ENCODE peak calls at places on chromosome 20, in six cellular contexts. One of them, this sample, is unnamed. For H3K27me3, the result is how much of the 10 kb centered on the place peaks cover.

GRCh38 chr20:2140561-2140960 is 38.9 kb downstream of the STK35 start:
- DNase-seq in pancreas: peak
- DNase-seq in heart right ventricle: peak
- DNase-seq in dorsolateral prefrontal cortex: no peak
- DNase-seq in uterus: peak
- DNase-seq in fibroblast of lung: peak
- DNase-seq in this sample: peak

GRCh38 chr20:39849664-39850063 is 839.4 kb downstream of the MAFB start:
- DNase-seq in pancreas: peak
- DNase-seq in heart right ventricle: peak
- DNase-seq in dorsolateral prefrontal cortex: peak
- DNase-seq in uterus: peak
- DNase-seq in fibroblast of lung: peak
- DNase-seq in this sample: peak

GRCh38 chr20:25867776-25868649 is 171.4 kb upstream of the ZNF337 start:
- DNase-seq in pancreas: peak
- DNase-seq in heart right ventricle: peak
- DNase-seq in dorsolateral prefrontal cortex: peak
- DNase-seq in uterus: peak
- DNase-seq in fibroblast of lung: peak
- DNase-seq in this sample: peak

GRCh38 chr20:14069796-14070195 is 74.5 kb downstream of the MACROD2 start:
- DNase-seq in pancreas: no peak
- DNase-seq in heart right ventricle: no peak
- DNase-seq in dorsolateral prefrontal cortex: no peak
- DNase-seq in uterus: no peak
- DNase-seq in fibroblast of lung: peak
- DNase-seq in this sample: peak

GRCh38 chr20:52219441-52219840 is 27.9 kb upstream of the ZFP64 start:
- DNase-seq in pancreas: no peak
- DNase-seq in heart right ventricle: no peak
- DNase-seq in dorsolateral prefrontal cortex: no peak
- DNase-seq in uterus: no peak
- DNase-seq in fibroblast of lung: no peak
- DNase-seq in this sample: no peak

GRCh38 chr20:32961956-32962517 is 42.2 kb downstream of the SUN5 start:
- DNase-seq in pancreas: no peak
- DNase-seq in heart right ventricle: no peak
- DNase-seq in dorsolateral prefrontal cortex: no peak
- DNase-seq in uterus: no peak
- DNase-seq in fibroblast of lung: no peak
- DNase-seq in this sample: no peak

GRCh38 chr20:58233881-58234528 is 5.6 kb upstream of the ANKRD60 start:
- DNase-seq in pancreas: no peak
- DNase-seq in heart right ventricle: peak
- DNase-seq in dorsolateral prefrontal cortex: no peak
- DNase-seq in uterus: no peak
- DNase-seq in fibroblast of lung: no peak
- DNase-seq in this sample: peak

GRCh38 chr20:18388860-18389259 is 78.0 kb downstream of the DZANK1 start:
- DNase-seq in pancreas: no peak
- DNase-seq in heart right ventricle: no peak
- DNase-seq in dorsolateral prefrontal cortex: no peak
- DNase-seq in uterus: no peak
- DNase-seq in fibroblast of lung: peak
- DNase-seq in this sample: peak

GRCh38 chr20:25254571-25254970 is 6.7 kb downstream of the PYGB start:
- DNase-seq in pancreas: no peak
- DNase-seq in heart right ventricle: no peak
- DNase-seq in dorsolateral prefrontal cortex: no peak
- DNase-seq in uterus: no peak
- DNase-seq in fibroblast of lung: no peak
- DNase-seq in this sample: no peak

GRCh38 chr20:40314278-40314677 is 374.8 kb downstream of the MAFB start:
- DNase-seq in pancreas: no peak
- DNase-seq in heart right ventricle: no peak
- DNase-seq in dorsolateral prefrontal cortex: no peak
- DNase-seq in uterus: no peak
- DNase-seq in fibroblast of lung: no peak
- DNase-seq in this sample: no peak

GRCh38 chr20:7790189-7790588 is 150.1 kb downstream of the HAO1 start:
- DNase-seq in pancreas: no peak
- DNase-seq in heart right ventricle: no peak
- DNase-seq in dorsolateral prefrontal cortex: no peak
- DNase-seq in uterus: no peak
- DNase-seq in fibroblast of lung: peak
- DNase-seq in this sample: peak

GRCh38 chr20:39773380-39774000 is 811.3 kb downstream of the DHX35 start:
- DNase-seq in pancreas: no peak
- DNase-seq in heart right ventricle: no peak
- DNase-seq in dorsolateral prefrontal cortex: no peak
- DNase-seq in uterus: no peak
- DNase-seq in fibroblast of lung: peak
- DNase-seq in this sample: peak

GRCh38 chr20:10654630-10655029 is 19.2 kb downstream of the JAG1 start:
- DNase-seq in pancreas: peak
- DNase-seq in heart right ventricle: no peak
- DNase-seq in dorsolateral prefrontal cortex: no peak
- DNase-seq in uterus: no peak
- DNase-seq in fibroblast of lung: no peak
- DNase-seq in this sample: no peak

GRCh38 chr20:39446397-39446796 is 484.3 kb downstream of the DHX35 start:
- DNase-seq in pancreas: no peak
- DNase-seq in heart right ventricle: no peak
- DNase-seq in dorsolateral prefrontal cortex: no peak
- DNase-seq in uterus: no peak
- DNase-seq in fibroblast of lung: no peak
- DNase-seq in this sample: no peak

GRCh38 chr20:64080013-64080812 is at the start of gene OPRL1:
- DNase-seq in pancreas: no peak
- DNase-seq in heart right ventricle: no peak
- DNase-seq in dorsolateral prefrontal cortex: no peak
- DNase-seq in uterus: no peak
- DNase-seq in fibroblast of lung: no peak
- DNase-seq in this sample: no peak

GRCh38 chr20:48260370-48260769 is 475.1 kb upstream of the SULF2 start:
- DNase-seq in pancreas: no peak
- DNase-seq in heart right ventricle: peak
- DNase-seq in dorsolateral prefrontal cortex: peak
- DNase-seq in uterus: peak
- DNase-seq in fibroblast of lung: no peak
- DNase-seq in this sample: no peak

GRCh38 chr20:36385503-36385902 is 79.4 kb downstream of the DLGAP4 start:
- DNase-seq in pancreas: no peak
- DNase-seq in heart right ventricle: no peak
- DNase-seq in dorsolateral prefrontal cortex: no peak
- DNase-seq in uterus: no peak
- DNase-seq in fibroblast of lung: no peak
- DNase-seq in this sample: no peak

GRCh38 chr20:64109831-64110391 is 2.5 kb upstream of the NPBWR2 start:
- DNase-seq in pancreas: no peak
- DNase-seq in heart right ventricle: no peak
- DNase-seq in dorsolateral prefrontal cortex: peak
- DNase-seq in uterus: no peak
- DNase-seq in fibroblast of lung: no peak
- DNase-seq in this sample: no peak

GRCh38 chr20:23257106-23257761 is 93.4 kb upstream of the NXT1 start:
- DNase-seq in pancreas: no peak
- DNase-seq in heart right ventricle: peak
- DNase-seq in dorsolateral prefrontal cortex: no peak
- DNase-seq in uterus: no peak
- DNase-seq in fibroblast of lung: no peak
- DNase-seq in this sample: no peak

GRCh38 chr20:9015984-9016324 is 52.9 kb upstream of the PLCB4 start:
- DNase-seq in pancreas: no peak
- DNase-seq in heart right ventricle: no peak
- DNase-seq in dorsolateral prefrontal cortex: no peak
- DNase-seq in uterus: no peak
- DNase-seq in fibroblast of lung: peak
- DNase-seq in this sample: peak

GRCh38 chr20:39853664-39854063 is 835.4 kb downstream of the MAFB start:
- DNase-seq in pancreas: no peak
- DNase-seq in heart right ventricle: no peak
- DNase-seq in dorsolateral prefrontal cortex: no peak
- DNase-seq in uterus: no peak
- DNase-seq in fibroblast of lung: peak
- DNase-seq in this sample: peak

GRCh38 chr20:15475483-15475882 is 1097.8 kb downstream of the KIF16B start:
- DNase-seq in pancreas: peak
- DNase-seq in heart right ventricle: peak
- DNase-seq in dorsolateral prefrontal cortex: peak
- DNase-seq in uterus: no peak
- DNase-seq in fibroblast of lung: no peak
- DNase-seq in this sample: no peak

GRCh38 chr20:9993133-9993532 is 41.7 kb upstream of the ANKEF1 start:
- DNase-seq in pancreas: no peak
- DNase-seq in heart right ventricle: no peak
- DNase-seq in dorsolateral prefrontal cortex: no peak
- DNase-seq in uterus: no peak
- DNase-seq in fibroblast of lung: no peak
- DNase-seq in this sample: no peak

GRCh38 chr20:8305449-8305978 is 173.4 kb downstream of the PLCB1 start:
- DNase-seq in pancreas: peak
- DNase-seq in heart right ventricle: peak
- DNase-seq in dorsolateral prefrontal cortex: peak
- DNase-seq in uterus: peak
- DNase-seq in fibroblast of lung: peak
- DNase-seq in this sample: peak

GRCh38 chr20:24817351-24817750 is 131.7 kb upstream of the CST7 start:
- DNase-seq in pancreas: no peak
- DNase-seq in heart right ventricle: no peak
- DNase-seq in dorsolateral prefrontal cortex: no peak
- DNase-seq in uterus: no peak
- DNase-seq in fibroblast of lung: no peak
- DNase-seq in this sample: no peak

GRCh38 chr20:45366192-45366591 is 3.2 kb downstream of the SYS1 start:
- DNase-seq in pancreas: no peak
- DNase-seq in heart right ventricle: no peak
- DNase-seq in dorsolateral prefrontal cortex: no peak
- DNase-seq in uterus: no peak
- DNase-seq in fibroblast of lung: no peak
- DNase-seq in this sample: no peak

GRCh38 chr20:45968801-45969711 is 2.9 kb downstream of the ZNF335 start:
- DNase-seq in pancreas: peak
- DNase-seq in heart right ventricle: no peak
- DNase-seq in dorsolateral prefrontal cortex: peak
- DNase-seq in uterus: no peak
- DNase-seq in fibroblast of lung: no peak
- DNase-seq in this sample: no peak

GRCh38 chr20:14764511-14765369 is 427.3 kb upstream of the FLRT3 start:
- DNase-seq in pancreas: peak
- DNase-seq in heart right ventricle: no peak
- DNase-seq in dorsolateral prefrontal cortex: no peak
- DNase-seq in uterus: no peak
- DNase-seq in fibroblast of lung: no peak
- DNase-seq in this sample: no peak

GRCh38 chr20:45945678-45946148 is 11.2 kb downstream of the PCIF1 start:
- DNase-seq in pancreas: no peak
- DNase-seq in heart right ventricle: no peak
- DNase-seq in dorsolateral prefrontal cortex: no peak
- DNase-seq in uterus: no peak
- DNase-seq in fibroblast of lung: no peak
- DNase-seq in this sample: no peak

GRCh38 chr20:62651285-62652021 is 9.2 kb downstream of the SLCO4A1 start:
- DNase-seq in pancreas: no peak
- DNase-seq in heart right ventricle: peak
- DNase-seq in dorsolateral prefrontal cortex: no peak
- DNase-seq in uterus: peak
- DNase-seq in fibroblast of lung: peak
- DNase-seq in this sample: no peak

GRCh38 chr20:40536866-40537265 is 152.2 kb downstream of the MAFB start:
- DNase-seq in pancreas: no peak
- DNase-seq in heart right ventricle: no peak
- DNase-seq in dorsolateral prefrontal cortex: no peak
- DNase-seq in uterus: no peak
- DNase-seq in fibroblast of lung: no peak
- DNase-seq in this sample: no peak

GRCh38 chr20:63772781-63773520 is 33.4 kb downstream of the SLC2A4RG start:
- DNase-seq in pancreas: no peak
- DNase-seq in heart right ventricle: peak
- DNase-seq in dorsolateral prefrontal cortex: no peak
- DNase-seq in uterus: no peak
- DNase-seq in fibroblast of lung: no peak
- DNase-seq in this sample: no peak

GRCh38 chr20:46352370-46352938 is 44.2 kb upstream of the CDH22 start:
- DNase-seq in pancreas: no peak
- DNase-seq in heart right ventricle: no peak
- DNase-seq in dorsolateral prefrontal cortex: no peak
- DNase-seq in uterus: no peak
- DNase-seq in fibroblast of lung: no peak
- DNase-seq in this sample: no peak

GRCh38 chr20:53934421-53935352 is 135.7 kb downstream of the BCAS1 start:
- DNase-seq in pancreas: no peak
- DNase-seq in heart right ventricle: no peak
- DNase-seq in dorsolateral prefrontal cortex: no peak
- DNase-seq in uterus: peak
- DNase-seq in fibroblast of lung: peak
- DNase-seq in this sample: peak
- H3K4me3 ChIP-seq in pancreas: no peak
- H3K4me3 ChIP-seq in heart right ventricle: no peak
- H3K4me3 ChIP-seq in dorsolateral prefrontal cortex: no peak
- H3K4me3 ChIP-seq in uterus: no peak
- H3K4me3 ChIP-seq in fibroblast of lung: no peak
- H3K4me3 ChIP-seq in this sample: peak

DNA sequence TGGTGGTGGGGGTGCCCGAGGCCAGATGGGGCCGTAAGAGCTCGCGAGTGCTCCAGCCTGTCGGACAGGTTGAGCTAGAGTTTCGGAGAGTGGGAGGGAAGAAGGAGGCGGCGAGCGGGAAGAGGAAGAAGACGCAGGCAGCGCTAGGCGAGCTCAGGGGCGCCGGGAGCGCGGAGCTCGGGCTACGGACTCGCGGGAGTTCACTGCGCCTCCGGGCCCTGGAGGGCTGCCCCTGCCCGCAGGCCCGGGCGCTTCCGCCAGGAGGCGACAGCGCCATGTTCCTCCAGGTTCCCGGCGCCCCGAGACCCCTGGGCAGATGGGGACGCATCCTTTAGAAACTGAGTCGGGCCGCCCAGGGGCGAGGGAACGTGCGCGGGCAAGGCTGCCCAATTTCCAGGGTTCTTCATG is 984 bp downstream of the TFAP2C start:
- DNase-seq in pancreas: peak
- DNase-seq in heart right ventricle: peak
- DNase-seq in dorsolateral prefrontal cortex: no peak
- DNase-seq in uterus: peak
- DNase-seq in fibroblast of lung: no peak
- DNase-seq in this sample: peak
- H3K27me3 ChIP-seq in pancreas: under half
- H3K27me3 ChIP-seq in heart right ventricle: half or more
- H3K27me3 ChIP-seq in dorsolateral prefrontal cortex: half or more
- H3K27me3 ChIP-seq in uterus: under half
- H3K27me3 ChIP-seq in fibroblast of lung: half or more
- H3K27me3 ChIP-seq in this sample: half or more

GRCh38 chr20:31717478-31717946 is 5.2 kb downstream of the BCL2L1 start:
- DNase-seq in pancreas: no peak
- DNase-seq in heart right ventricle: no peak
- DNase-seq in dorsolateral prefrontal cortex: no peak
- DNase-seq in uterus: no peak
- DNase-seq in fibroblast of lung: no peak
- DNase-seq in this sample: no peak
- H3K4me3 ChIP-seq in pancreas: no peak
- H3K4me3 ChIP-seq in heart right ventricle: peak
- H3K4me3 ChIP-seq in dorsolateral prefrontal cortex: peak
- H3K4me3 ChIP-seq in uterus: no peak
- H3K4me3 ChIP-seq in fibroblast of lung: peak
- H3K4me3 ChIP-seq in this sample: peak

GRCh38 chr20:37638527-37638926 is 55.3 kb upstream of the CTNNBL1 start:
- DNase-seq in pancreas: no peak
- DNase-seq in heart right ventricle: no peak
- DNase-seq in dorsolateral prefrontal cortex: no peak
- DNase-seq in uterus: no peak
- DNase-seq in fibroblast of lung: no peak
- DNase-seq in this sample: no peak
- H3K27me3 ChIP-seq in pancreas: under half
- H3K27me3 ChIP-seq in heart right ventricle: under half
- H3K27me3 ChIP-seq in dorsolateral prefrontal cortex: under half
- H3K27me3 ChIP-seq in uterus: under half
- H3K27me3 ChIP-seq in fibroblast of lung: under half
- H3K27me3 ChIP-seq in this sample: under half